ENCODE peak calls at places on chromosomes 5 and 9, in four cellular contexts. C, X, V and M are unnamed samples.

GRCh38 chr9:93657331-93658111 is 81.1 kb downstream of the PHF2 start:
- DNase-seq in C (no peak), V (no peak), X (no peak), M (no peak)

GRCh38 chr5:127757576-127757975 is 54.4 kb downstream of the CCDC192 start:
- DNase-seq in X (peak; percentile 11), V (peak; percentile 16), C (peak; percentile 48), M (peak; percentile 47)

GRCh38 chr9:127049044-127049443 is 73.4 kb downstream of the ANGPTL2 start:
- DNase-seq in V (peak; percentile 69), X (no peak), C (no peak), M (peak; percentile 40)

GRCh38 chr9:289121-289520 is 74.5 kb downstream of the DOCK8 start:
- DNase-seq in V (no peak), X (no peak), C (no peak), M (no peak)

GRCh38 chr9:127131871-127132270 is 9.4 kb upstream of the ANGPTL2 start:
- DNase-seq in X (no peak), V (no peak), C (peak; percentile 15), M (no peak)

GRCh38 chr9:73565833-73566465 is 414.3 kb downstream of the ANXA1 start:
- DNase-seq in C (no peak), X (no peak), V (no peak), M (peak; percentile 4)

GRCh38 chr5:174175869-174176268 is 130.4 kb downstream of the NSG2 start:
- DNase-seq in C (no peak), V (no peak), X (no peak), M (no peak)

GRCh38 chr5:136802382-136802781 is 437.0 kb upstream of the TRPC7 start:
- DNase-seq in V (no peak), X (no peak), C (no peak), M (peak; percentile 51)

GRCh38 chr9:77648458-77649108 is 461 bp upstream of the GNA14 start:
- DNase-seq in V (no peak), C (no peak), X (no peak), M (peak; percentile 54)

GRCh38 chr5:153696256-153696655 is 205.8 kb downstream of the GRIA1 start:
- DNase-seq in X (no peak), C (no peak), V (no peak), M (no peak)

GRCh38 chr5:122985954-122986721 is 50.4 kb downstream of the PPIC start:
- DNase-seq in V (peak; percentile 60), X (no peak), C (no peak), M (no peak)

GRCh38 chr5:135631356-135631755 is 52.6 kb upstream of the CXCL14 start:
- DNase-seq in C (no peak), V (no peak), X (no peak), M (no peak)

GRCh38 chr9:136133191-136133958 is 14.7 kb upstream of the TMEM250 start:
- DNase-seq in V (no peak), X (peak; percentile 95), C (no peak), M (peak; percentile 88)

GRCh38 chr9:37342895-37343294 is 79.6 kb upstream of the GRHPR start:
- DNase-seq in V (no peak), X (no peak), C (no peak), M (no peak)

GRCh38 chr9:3906437-3907213 is 380.8 kb upstream of the RFX3 start:
- DNase-seq in V (no peak), C (peak; percentile 43), X (no peak), M (peak; percentile 62)

GRCh38 chr9:108603141-108603540 is 252.6 kb downstream of the ACTL7B start:
- DNase-seq in V (no peak), X (no peak), C (no peak), M (no peak)

GRCh38 chr9:116939605-116940004 is 252.5 kb downstream of the TRIM32 start:
- DNase-seq in V (no peak), C (no peak), X (no peak), M (no peak)

GRCh38 chr9:121700165-121700830 is 48.9 kb downstream of the DAB2IP start:
- DNase-seq in C (no peak), V (no peak), X (no peak), M (peak; percentile 81)

GRCh38 chr5:172607213-172607793 is 33.8 kb upstream of the NEURL1B start:
- DNase-seq in C (no peak), V (no peak), X (no peak), M (no peak)

GRCh38 chr9:126830827-126831226 is 26.0 kb downstream of the ZBTB43 start:
- DNase-seq in C (no peak), X (no peak), V (no peak), M (no peak)

GRCh38 chr9:14585730-14586473 is 107.3 kb downstream of the ZDHHC21 start:
- DNase-seq in X (no peak), V (peak; percentile 81), C (no peak), M (no peak)

GRCh38 chr9:127417130-127418036 is 6.8 kb upstream of the ZNF79 start:
- DNase-seq in V (no peak), C (no peak), X (no peak), M (no peak)

GRCh38 chr5:148107608-148108007 is 43.8 kb downstream of the SPINK5 start:
- DNase-seq in C (no peak), V (no peak), X (no peak), M (peak; percentile 69)

GRCh38 chr9:134375430-134376385 is 49.5 kb downstream of the RXRA start:
- DNase-seq in V (no peak), C (no peak), X (peak; percentile 39), M (peak; percentile 57)

GRCh38 chr9:94780516-94780950 is 54.0 kb downstream of the AOPEP start:
- DNase-seq in C (no peak), X (no peak), V (no peak), M (no peak)

GRCh38 chr5:1687301-1687970 is 112.2 kb downstream of the MRPL36 start:
- DNase-seq in V (no peak), X (no peak), C (no peak), M (no peak)

GRCh38 chr9:114002986-114003740 is 74.9 kb downstream of the AMBP start:
- DNase-seq in V (no peak), C (no peak), X (no peak), M (no peak)

GRCh38 chr5:39399135-39400036 is 25.4 kb downstream of the DAB2 start:
- DNase-seq in X (peak; percentile 43), V (no peak), C (peak; percentile 32), M (no peak)

GRCh38 chr9:10806873-10807272 is 194.1 kb upstream of the PTPRD start:
- DNase-seq in C (no peak), V (no peak), X (no peak), M (no peak)

GRCh38 chr5:58273705-58274104 is 186.2 kb downstream of the PLK2 start:
- DNase-seq in C (no peak), X (no peak), V (no peak), M (no peak)

GRCh38 chr5:148488757-148489156 is 105.0 kb downstream of the FBXO38 start:
- DNase-seq in X (no peak), V (no peak), C (no peak), M (no peak)

GRCh38 chr9:110710420-110710819 is 41.8 kb downstream of the MUSK start:
- DNase-seq in C (no peak), V (no peak), X (no peak), M (no peak)
- TF ChIP-seq JUND in C (no peak), V (no peak), X (no peak), M (no peak)

GRCh38 chr5:57174850-57175525 is 1.1 kb downstream of the GPBP1 start:
- DNase-seq in V (no peak), X (no peak), C (no peak), M (no peak)
- TF ChIP-seq JUND in V (no peak), X (no peak), C (no peak), M (no peak)

GRCh38 chr5:23523998-23524397 is 16.6 kb downstream of the PRDM9 start:
- DNase-seq in X (no peak), C (no peak), V (no peak), M (no peak)
- TF ChIP-seq JUND in X (no peak), C (no peak), V (no peak), M (no peak)

GRCh38 chr5:110623875-110624274 is 102.6 kb downstream of the TMEM232 start:
- DNase-seq in X (no peak), C (no peak), V (no peak), M (no peak)
- TF ChIP-seq JUND in X (no peak), C (no peak), V (no peak), M (no peak)